ENCODE peak calls at places on chromosome 1, in nine cellular contexts. One of them, this sample, is unnamed.

GRCh38 chr1:41023279-41023990 is 1.9 kb upstream of the SLFNL1 start:
- DNase-seq in HFF-Myc: no peak
- DNase-seq in neural progenitor cell: peak; percentile 7
- DNase-seq in AG04449: no peak
- DNase-seq in H7: peak; percentile 71
- DNase-seq in adipocyte: peak; percentile 19
- DNase-seq in CD8-positive, alpha-beta memory T cell: no peak
- DNase-seq in tibial artery: peak; percentile 57
- DNase-seq in SJSA1: no peak
- DNase-seq in this sample: no peak

GRCh38 chr1:245197911-245198379 is 43.2 kb downstream of the KIF26B start:
- DNase-seq in HFF-Myc: peak; percentile 40
- DNase-seq in neural progenitor cell: no peak
- DNase-seq in AG04449: peak; percentile 49
- DNase-seq in H7: no peak
- DNase-seq in adipocyte: peak; percentile 58
- DNase-seq in CD8-positive, alpha-beta memory T cell: no peak
- DNase-seq in tibial artery: no peak
- DNase-seq in SJSA1: no peak
- DNase-seq in this sample: peak; percentile 55

GRCh38 chr1:84619383-84620093 is 45.3 kb upstream of the CTBS start:
- DNase-seq in HFF-Myc: peak; percentile 74
- DNase-seq in neural progenitor cell: no peak
- DNase-seq in AG04449: no peak
- DNase-seq in H7: no peak
- DNase-seq in adipocyte: peak; percentile 66
- DNase-seq in CD8-positive, alpha-beta memory T cell: no peak
- DNase-seq in tibial artery: no peak
- DNase-seq in SJSA1: peak; percentile 46
- DNase-seq in this sample: no peak

GRCh38 chr1:66506991-66507390 is 27.0 kb upstream of the SGIP1 start:
- DNase-seq in HFF-Myc: no peak
- DNase-seq in neural progenitor cell: no peak
- DNase-seq in AG04449: no peak
- DNase-seq in H7: no peak
- DNase-seq in adipocyte: no peak
- DNase-seq in CD8-positive, alpha-beta memory T cell: no peak
- DNase-seq in tibial artery: no peak
- DNase-seq in SJSA1: no peak
- DNase-seq in this sample: no peak

GRCh38 chr1:241611063-241611462 is 29.1 kb downstream of the CHML start:
- DNase-seq in HFF-Myc: peak; percentile 41
- DNase-seq in neural progenitor cell: peak; percentile 44
- DNase-seq in AG04449: no peak
- DNase-seq in H7: peak; percentile 9
- DNase-seq in adipocyte: peak; percentile 87
- DNase-seq in CD8-positive, alpha-beta memory T cell: peak; percentile 59
- DNase-seq in tibial artery: no peak
- DNase-seq in SJSA1: no peak
- DNase-seq in this sample: peak; percentile 27

GRCh38 chr1:42335809-42336518 is 929 bp upstream of the FOXJ3 start:
- DNase-seq in HFF-Myc: no peak
- DNase-seq in neural progenitor cell: no peak
- DNase-seq in AG04449: no peak
- DNase-seq in H7: no peak
- DNase-seq in adipocyte: peak; percentile 65
- DNase-seq in CD8-positive, alpha-beta memory T cell: no peak
- DNase-seq in tibial artery: no peak
- DNase-seq in SJSA1: no peak
- DNase-seq in this sample: no peak

GRCh38 chr1:176566004-176566975 is 103.3 kb downstream of the PAPPA2 start:
- DNase-seq in HFF-Myc: no peak
- DNase-seq in neural progenitor cell: no peak
- DNase-seq in AG04449: no peak
- DNase-seq in H7: no peak
- DNase-seq in adipocyte: peak; percentile 17
- DNase-seq in CD8-positive, alpha-beta memory T cell: no peak
- DNase-seq in tibial artery: no peak
- DNase-seq in SJSA1: no peak
- DNase-seq in this sample: no peak

GRCh38 chr1:89149229-89149628 is 23.3 kb upstream of the GBP2 start:
- DNase-seq in HFF-Myc: no peak
- DNase-seq in neural progenitor cell: peak; percentile 49
- DNase-seq in AG04449: no peak
- DNase-seq in H7: peak; percentile 6
- DNase-seq in adipocyte: no peak
- DNase-seq in CD8-positive, alpha-beta memory T cell: no peak
- DNase-seq in tibial artery: no peak
- DNase-seq in SJSA1: no peak
- DNase-seq in this sample: no peak

GRCh38 chr1:155759966-155760630 is 71.2 kb downstream of the DAP3 start:
- DNase-seq in HFF-Myc: no peak
- DNase-seq in neural progenitor cell: no peak
- DNase-seq in AG04449: no peak
- DNase-seq in H7: no peak
- DNase-seq in adipocyte: no peak
- DNase-seq in CD8-positive, alpha-beta memory T cell: no peak
- DNase-seq in tibial artery: no peak
- DNase-seq in SJSA1: no peak
- DNase-seq in this sample: no peak

GRCh38 chr1:172699111-172699510 is 40.2 kb downstream of the FASLG start:
- DNase-seq in HFF-Myc: no peak
- DNase-seq in neural progenitor cell: no peak
- DNase-seq in AG04449: no peak
- DNase-seq in H7: no peak
- DNase-seq in adipocyte: peak; percentile 29
- DNase-seq in CD8-positive, alpha-beta memory T cell: peak; percentile 69
- DNase-seq in tibial artery: no peak
- DNase-seq in SJSA1: no peak
- DNase-seq in this sample: no peak

GRCh38 chr1:25100151-25100841 is 132.0 kb downstream of the SYF2 start:
- DNase-seq in HFF-Myc: no peak
- DNase-seq in neural progenitor cell: no peak
- DNase-seq in AG04449: no peak
- DNase-seq in H7: no peak
- DNase-seq in adipocyte: no peak
- DNase-seq in CD8-positive, alpha-beta memory T cell: no peak
- DNase-seq in tibial artery: no peak
- DNase-seq in SJSA1: no peak
- DNase-seq in this sample: no peak

GRCh38 chr1:212158912-212159796 is 123.6 kb downstream of the DTL start:
- DNase-seq in HFF-Myc: no peak
- DNase-seq in neural progenitor cell: no peak
- DNase-seq in AG04449: no peak
- DNase-seq in H7: no peak
- DNase-seq in adipocyte: no peak
- DNase-seq in CD8-positive, alpha-beta memory T cell: peak; percentile 18
- DNase-seq in tibial artery: no peak
- DNase-seq in SJSA1: no peak
- DNase-seq in this sample: no peak

DNA sequence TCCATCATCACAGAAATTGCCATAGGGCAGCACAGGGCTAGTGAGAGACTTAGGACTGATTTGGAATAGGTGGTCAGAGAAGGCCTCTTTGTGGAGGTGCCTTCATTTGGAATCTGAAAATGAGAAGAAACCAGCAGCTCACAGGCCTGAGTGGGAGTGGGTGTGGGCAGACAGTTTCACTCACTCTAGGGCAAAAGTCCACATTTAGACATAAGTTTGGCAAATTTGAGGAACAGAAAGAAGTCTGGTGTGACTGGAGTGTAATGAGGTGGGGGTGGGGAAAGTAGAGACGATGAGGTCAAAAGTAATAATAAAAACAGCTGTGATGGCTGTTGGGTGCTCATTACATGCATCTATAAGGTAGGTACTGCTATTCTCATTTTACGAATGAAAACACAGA is 22.4 kb upstream of the BCAR3 start:
- DNase-seq in HFF-Myc: no peak
- DNase-seq in neural progenitor cell: no peak
- DNase-seq in AG04449: no peak
- DNase-seq in H7: no peak
- DNase-seq in adipocyte: no peak
- DNase-seq in CD8-positive, alpha-beta memory T cell: no peak
- DNase-seq in tibial artery: no peak
- DNase-seq in SJSA1: no peak
- DNase-seq in this sample: no peak
- H3K4me3 ChIP-seq in HFF-Myc: no peak overlapping the region
- H3K4me3 ChIP-seq in neural progenitor cell: no peak overlapping the region
- H3K4me3 ChIP-seq in AG04449: no peak overlapping the region
- H3K4me3 ChIP-seq in H7: no peak overlapping the region
- H3K4me3 ChIP-seq in adipocyte: no peak overlapping the region
- H3K4me3 ChIP-seq in CD8-positive, alpha-beta memory T cell: no peak overlapping the region
- H3K4me3 ChIP-seq in tibial artery: no peak overlapping the region
- H3K4me3 ChIP-seq in SJSA1: no peak overlapping the region
- H3K4me3 ChIP-seq in this sample: no peak overlapping the region

GRCh38 chr1:111127923-111128643 is 11.8 kb downstream of the DRAM2 start:
- DNase-seq in HFF-Myc: no peak
- DNase-seq in neural progenitor cell: no peak
- DNase-seq in AG04449: no peak
- DNase-seq in H7: no peak
- DNase-seq in adipocyte: no peak
- DNase-seq in CD8-positive, alpha-beta memory T cell: no peak
- DNase-seq in tibial artery: no peak
- DNase-seq in SJSA1: no peak
- DNase-seq in this sample: no peak
- H3K4me3 ChIP-seq in HFF-Myc: no peak overlapping the region
- H3K4me3 ChIP-seq in neural progenitor cell: no peak overlapping the region
- H3K4me3 ChIP-seq in AG04449: no peak overlapping the region
- H3K4me3 ChIP-seq in H7: no peak overlapping the region
- H3K4me3 ChIP-seq in adipocyte: no peak overlapping the region
- H3K4me3 ChIP-seq in CD8-positive, alpha-beta memory T cell: no peak overlapping the region
- H3K4me3 ChIP-seq in tibial artery: no peak overlapping the region
- H3K4me3 ChIP-seq in SJSA1: no peak overlapping the region
- H3K4me3 ChIP-seq in this sample: no peak overlapping the region

GRCh38 chr1:181135815-181136737 is 47.6 kb downstream of the IER5 start:
- DNase-seq in HFF-Myc: peak; percentile 95
- DNase-seq in neural progenitor cell: no peak
- DNase-seq in AG04449: peak; percentile 65
- DNase-seq in H7: no peak
- DNase-seq in adipocyte: peak; percentile 87
- DNase-seq in CD8-positive, alpha-beta memory T cell: no peak
- DNase-seq in tibial artery: peak; percentile 47
- DNase-seq in SJSA1: peak; percentile 89
- DNase-seq in this sample: peak; percentile 73
- H3K4me3 ChIP-seq in HFF-Myc: peak overlapping the region; percentile 9
- H3K4me3 ChIP-seq in neural progenitor cell: no peak overlapping the region
- H3K4me3 ChIP-seq in AG04449: no peak overlapping the region
- H3K4me3 ChIP-seq in H7: no peak overlapping the region
- H3K4me3 ChIP-seq in adipocyte: peak overlapping the region; percentile 36
- H3K4me3 ChIP-seq in CD8-positive, alpha-beta memory T cell: no peak overlapping the region
- H3K4me3 ChIP-seq in tibial artery: no peak overlapping the region
- H3K4me3 ChIP-seq in SJSA1: no peak overlapping the region
- H3K4me3 ChIP-seq in this sample: no peak overlapping the region

GRCh38 chr1:64898107-64898861 is 68.1 kb downstream of the JAK1 start:
- DNase-seq in HFF-Myc: peak; percentile 72
- DNase-seq in neural progenitor cell: no peak
- DNase-seq in AG04449: peak; percentile 88
- DNase-seq in H7: peak; percentile 31
- DNase-seq in adipocyte: peak; percentile 94
- DNase-seq in CD8-positive, alpha-beta memory T cell: no peak
- DNase-seq in tibial artery: peak; percentile 95
- DNase-seq in SJSA1: peak; percentile 93
- DNase-seq in this sample: peak; percentile 71
- H3K4me3 ChIP-seq in HFF-Myc: no peak overlapping the region
- H3K4me3 ChIP-seq in neural progenitor cell: no peak overlapping the region
- H3K4me3 ChIP-seq in AG04449: no peak overlapping the region
- H3K4me3 ChIP-seq in H7: no peak overlapping the region
- H3K4me3 ChIP-seq in adipocyte: peak overlapping the region; percentile 66
- H3K4me3 ChIP-seq in CD8-positive, alpha-beta memory T cell: no peak overlapping the region
- H3K4me3 ChIP-seq in tibial artery: no peak overlapping the region
- H3K4me3 ChIP-seq in SJSA1: no peak overlapping the region
- H3K4me3 ChIP-seq in this sample: no peak overlapping the region

DNA sequence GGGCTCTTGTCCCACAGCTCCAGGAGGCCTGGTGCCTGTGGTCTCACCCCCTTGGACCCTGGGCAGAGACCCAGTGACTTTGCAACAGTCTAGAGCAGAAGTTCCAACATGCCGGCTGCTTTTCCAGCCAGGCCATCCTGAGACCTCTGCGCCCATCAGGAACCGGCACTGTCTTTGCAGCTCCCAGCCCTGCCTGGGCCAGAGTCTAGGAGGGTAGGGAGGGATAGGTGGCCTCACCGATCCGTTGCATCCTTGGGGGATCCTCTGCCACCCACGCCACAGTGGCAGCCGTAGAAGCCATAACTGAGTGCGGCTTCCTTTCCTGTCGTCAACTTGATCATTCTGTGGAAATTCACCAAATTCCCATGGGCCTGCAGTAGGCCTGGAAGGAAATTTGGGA is 1.3 kb downstream of the PLA2G2A start:
- DNase-seq in HFF-Myc: no peak
- DNase-seq in neural progenitor cell: no peak
- DNase-seq in AG04449: no peak
- DNase-seq in H7: no peak
- DNase-seq in adipocyte: no peak
- DNase-seq in CD8-positive, alpha-beta memory T cell: no peak
- DNase-seq in tibial artery: no peak
- DNase-seq in SJSA1: peak; percentile 30
- DNase-seq in this sample: no peak
- H3K4me3 ChIP-seq in HFF-Myc: no peak overlapping the region
- H3K4me3 ChIP-seq in neural progenitor cell: no peak overlapping the region
- H3K4me3 ChIP-seq in AG04449: no peak overlapping the region
- H3K4me3 ChIP-seq in H7: no peak overlapping the region
- H3K4me3 ChIP-seq in adipocyte: peak overlapping the region; percentile 62
- H3K4me3 ChIP-seq in CD8-positive, alpha-beta memory T cell: no peak overlapping the region
- H3K4me3 ChIP-seq in tibial artery: no peak overlapping the region
- H3K4me3 ChIP-seq in SJSA1: no peak overlapping the region
- H3K4me3 ChIP-seq in this sample: no peak overlapping the region

DNA sequence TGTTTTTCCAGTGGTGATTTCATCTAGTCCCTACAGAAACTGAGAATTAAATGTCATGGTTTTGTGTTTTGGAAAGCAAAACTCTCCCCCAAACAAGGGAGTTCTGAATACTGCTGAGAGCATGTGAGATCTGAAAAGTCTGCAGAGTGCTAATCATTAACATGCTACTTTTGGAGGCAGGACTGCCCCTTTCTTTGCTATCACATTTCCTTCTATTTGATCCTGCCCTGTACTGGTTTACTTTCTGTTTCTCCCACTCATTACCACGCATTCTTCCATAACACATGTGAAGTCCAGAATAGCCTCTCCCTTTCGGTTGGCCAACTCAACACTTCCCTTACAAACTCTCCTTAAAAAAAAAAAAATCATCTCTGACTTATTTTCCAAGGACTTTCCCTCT is 63.6 kb downstream of the GADD45A start:
- DNase-seq in HFF-Myc: peak; percentile 66
- DNase-seq in neural progenitor cell: no peak
- DNase-seq in AG04449: no peak
- DNase-seq in H7: no peak
- DNase-seq in adipocyte: peak; percentile 81
- DNase-seq in CD8-positive, alpha-beta memory T cell: no peak
- DNase-seq in tibial artery: no peak
- DNase-seq in SJSA1: no peak
- DNase-seq in this sample: peak; percentile 54
- H3K4me3 ChIP-seq in HFF-Myc: peak overlapping the region; percentile 15
- H3K4me3 ChIP-seq in neural progenitor cell: no peak overlapping the region
- H3K4me3 ChIP-seq in AG04449: no peak overlapping the region
- H3K4me3 ChIP-seq in H7: no peak overlapping the region
- H3K4me3 ChIP-seq in adipocyte: peak overlapping the region; percentile 67
- H3K4me3 ChIP-seq in CD8-positive, alpha-beta memory T cell: no peak overlapping the region
- H3K4me3 ChIP-seq in tibial artery: peak overlapping the region; percentile 2
- H3K4me3 ChIP-seq in SJSA1: no peak overlapping the region
- H3K4me3 ChIP-seq in this sample: peak overlapping the region; percentile 21